ENCODE peak calls at places on chromosome 6, in nine cellular contexts. J, I, B, U, F, D, R, K and N are unnamed samples.
A peak's percentile ranks its signal among the peaks of the same experiment; 100 is the strongest.

GRCh38 chr6:20159781-20160540 is 52.3 kb downstream of the MBOAT1 start:
- DNase-seq in J (no peak), I (no peak), B (no peak), U (no peak), F (peak; percentile 46), D (peak; percentile 79), R (no peak), K (no peak), N (no peak)

GRCh38 chr6:54970337-54970736 is 123.8 kb downstream of the FAM83B start:
- DNase-seq in J (no peak), I (peak; percentile 42), B (no peak), U (no peak), F (no peak), D (no peak), R (no peak), K (no peak), N (no peak)

GRCh38 chr6:53125276-53125675 is 23.4 kb downstream of the GCM1 start:
- DNase-seq in J (no peak), I (no peak), B (no peak), U (no peak), F (no peak), D (no peak), R (no peak), K (no peak), N (no peak)

GRCh38 chr6:7236312-7237209 is 76.4 kb downstream of the SSR1 start:
- DNase-seq in J (no peak), I (peak; percentile 66), B (no peak), U (no peak), F (no peak), D (no peak), R (no peak), K (peak; percentile 81), N (peak; percentile 59)

GRCh38 chr6:41536884-41537347 is 9.3 kb upstream of the FOXP4 start:
- DNase-seq in J (no peak), I (peak; percentile 73), B (peak; percentile 14), U (no peak), F (peak; percentile 7), D (no peak), R (no peak), K (no peak), N (no peak)

GRCh38 chr6:145715426-145715825 is 19.9 kb downstream of the EPM2A start:
- DNase-seq in J (no peak), I (no peak), B (no peak), U (no peak), F (no peak), D (no peak), R (no peak), K (no peak), N (no peak)

GRCh38 chr6:133362813-133363212 is 121.7 kb downstream of the EYA4 start:
- DNase-seq in J (no peak), I (no peak), B (no peak), U (no peak), F (no peak), D (no peak), R (no peak), K (no peak), N (no peak)

GRCh38 chr6:11718461-11718860 is 60.1 kb downstream of the ADTRP start:
- DNase-seq in J (no peak), I (no peak), B (no peak), U (no peak), F (no peak), D (peak; percentile 28), R (no peak), K (no peak), N (no peak)

GRCh38 chr6:41039060-41039998 is at the start of gene UNC5CL:
- DNase-seq in J (no peak), I (peak; percentile 85), B (peak; percentile 39), U (no peak), F (peak; percentile 33), D (peak; percentile 39), R (peak; percentile 66), K (peak; percentile 51), N (peak; percentile 55)

GRCh38 chr6:144844596-144844995 is 559.5 kb downstream of the UTRN start:
- DNase-seq in J (no peak), I (no peak), B (no peak), U (no peak), F (no peak), D (no peak), R (no peak), K (no peak), N (no peak)

GRCh38 chr6:111734068-111734825 is 128.6 kb upstream of the TRAF3IP2 start:
- DNase-seq in J (no peak), I (no peak), B (no peak), U (no peak), F (peak; percentile 17), D (no peak), R (no peak), K (no peak), N (no peak)

GRCh38 chr6:132414761-132415160 is 13.5 kb upstream of the MOXD1 start:
- DNase-seq in J (no peak), I (no peak), B (peak; percentile 49), U (no peak), F (no peak), D (peak; percentile 50), R (no peak), K (no peak), N (no peak)

GRCh38 chr6:143872211-143872610 is 7.9 kb downstream of the ZC2HC1B start:
- DNase-seq in J (no peak), I (peak; percentile 41), B (peak; percentile 6), U (no peak), F (peak; percentile 51), D (peak; percentile 12), R (no peak), K (peak; percentile 58), N (no peak)

GRCh38 chr6:114096553-114097172 is 125.7 kb upstream of the HDAC2 start:
- DNase-seq in J (no peak), I (peak; percentile 51), B (peak; percentile 68), U (no peak), F (peak; percentile 38), D (peak; percentile 50), R (no peak), K (peak; percentile 42), N (no peak)